ENCODE peak calls at places on chromosome 20, in nine cellular contexts. E is glutamatergic neuron; T is activated T-helper 1 cell treated with anti-CD3 and anti-CD28 coated beads, Interleukin-12 subunit alpha, Interleukin-12 subunit beta, Interleukin-2, Interleukin-4 antibody, amounts not matched to agents 30 ng/mL and 10 ng/mL and 1 ng/mL, durations not matched to agents 14 hours and 24 hours and 36 hours; B is RWPE1; V is NCI-H1092 treated with DMSO at 0.1 percent for 48 hours; S is HEK293T; M is GF-D8; W is left ventricle myocardium inferior; L is heart right ventricle. O is an unnamed sample.

GRCh38 chr20:36808317-36809257 is 35.0 kb upstream of the DSN1 start:
- DNase-seq in E (peak), T (peak), B (peak), V (no peak), S (peak), M (no peak), W (peak), L (peak), O (peak)

GRCh38 chr20:59253779-59254319 is 46.6 kb upstream of the EDN3 start:
- DNase-seq in E (no peak), T (peak), B (peak), V (no peak), S (no peak), M (peak), W (no peak), L (no peak), O (peak)

GRCh38 chr20:37095108-37095608 is 639 bp downstream of the RBL1 start:
- DNase-seq in E (no peak), T (peak), B (peak), V (peak), S (peak), M (peak), W (no peak), L (no peak), O (peak)

GRCh38 chr20:62711703-62712101 is 3.1 kb downstream of the NTSR1 start:
- DNase-seq in E (no peak), T (no peak), B (no peak), V (peak), S (no peak), M (no peak), W (no peak), L (no peak), O (no peak)

GRCh38 chr20:47126709-47127108 is 229.8 kb downstream of the ZMYND8 start:
- DNase-seq in E (no peak), T (no peak), B (no peak), V (no peak), S (no peak), M (no peak), W (no peak), L (no peak), O (no peak)

GRCh38 chr20:62928246-62928939 is 2.1 kb upstream of the DIDO1 start:
- DNase-seq in E (no peak), T (no peak), B (no peak), V (no peak), S (no peak), M (peak), W (no peak), L (no peak), O (no peak)

GRCh38 chr20:32510601-32511357 is 74.4 kb downstream of the NOL4L start:
- DNase-seq in E (peak), T (no peak), B (no peak), V (peak), S (no peak), M (no peak), W (no peak), L (no peak), O (peak)

GRCh38 chr20:36549942-36550796 is 8.8 kb downstream of the MYL9 start:
- DNase-seq in E (no peak), T (no peak), B (no peak), V (no peak), S (no peak), M (no peak), W (peak), L (peak), O (no peak)

GRCh38 chr20:37295001-37295400 is 5.5 kb downstream of the MANBAL start:
- DNase-seq in E (no peak), T (no peak), B (peak), V (no peak), S (no peak), M (no peak), W (no peak), L (no peak), O (no peak)

GRCh38 chr20:15708984-15709598 is 864.2 kb downstream of the KIF16B start:
- DNase-seq in E (peak), T (no peak), B (no peak), V (no peak), S (peak), M (no peak), W (peak), L (peak), O (peak)

O was measured in nephron progenitor cell.